ENCODE peak calls at places on chromosomes 2 and 18, in four cellular contexts. One of them, this sample, is unnamed.

GRCh38 chr2:109383505-109384307 is 230.1 kb downstream of the SEPTIN10 start:
- DNase-seq in CD4-positive, alpha-beta T cell: no peak
- DNase-seq in pancreas: no peak
- DNase-seq in Daoy: no peak
- DNase-seq in this sample: no peak

GRCh38 chr2:174577967-174578589 is 19.5 kb downstream of the WIPF1 start:
- DNase-seq in Daoy: peak
- DNase-seq in CD4-positive, alpha-beta T cell: no peak
- DNase-seq in pancreas: no peak
- DNase-seq in this sample: no peak

GRCh38 chr2:28565720-28566295 is 69.9 kb downstream of the PLB1 start:
- DNase-seq in Daoy: no peak
- DNase-seq in pancreas: no peak
- DNase-seq in CD4-positive, alpha-beta T cell: no peak
- DNase-seq in this sample: no peak

GRCh38 chr2:189609423-189609816 is 28.8 kb upstream of the SLC40A1 start:
- DNase-seq in CD4-positive, alpha-beta T cell: no peak
- DNase-seq in pancreas: no peak
- DNase-seq in Daoy: no peak
- DNase-seq in this sample: no peak

GRCh38 chr2:43853141-43854081 is 14.6 kb downstream of the ABCG8 start:
- DNase-seq in Daoy: no peak
- DNase-seq in pancreas: no peak
- DNase-seq in CD4-positive, alpha-beta T cell: no peak
- DNase-seq in this sample: no peak

GRCh38 chr2:179031731-179032408 is 18.1 kb downstream of the CCDC141 start:
- DNase-seq in CD4-positive, alpha-beta T cell: peak
- DNase-seq in pancreas: no peak
- DNase-seq in Daoy: no peak
- DNase-seq in this sample: no peak

GRCh38 chr2:153287109-153287801 is 191.3 kb downstream of the RPRM start:
- DNase-seq in Daoy: no peak
- DNase-seq in CD4-positive, alpha-beta T cell: no peak
- DNase-seq in pancreas: no peak
- DNase-seq in this sample: no peak

GRCh38 chr18:68489018-68489792 is 225.7 kb downstream of the TMX3 start:
- DNase-seq in CD4-positive, alpha-beta T cell: no peak
- DNase-seq in Daoy: no peak
- DNase-seq in pancreas: no peak
- DNase-seq in this sample: no peak

GRCh38 chr2:216717491-216717901 is 22.1 kb upstream of the IGFBP5 start:
- DNase-seq in CD4-positive, alpha-beta T cell: no peak
- DNase-seq in pancreas: no peak
- DNase-seq in Daoy: no peak
- DNase-seq in this sample: no peak

GRCh38 chr2:10258326-10258725 is 44.4 kb upstream of the HPCAL1 start:
- DNase-seq in CD4-positive, alpha-beta T cell: no peak
- DNase-seq in pancreas: no peak
- DNase-seq in Daoy: no peak
- DNase-seq in this sample: no peak

GRCh38 chr18:51235011-51235789 is 37.7 kb upstream of the MEX3C start:
- DNase-seq in CD4-positive, alpha-beta T cell: no peak
- DNase-seq in pancreas: no peak
- DNase-seq in Daoy: peak
- DNase-seq in this sample: no peak

GRCh38 chr2:46539327-46540276 is 60.2 kb downstream of the TMEM247 start:
- DNase-seq in CD4-positive, alpha-beta T cell: no peak
- DNase-seq in pancreas: no peak
- DNase-seq in Daoy: no peak
- DNase-seq in this sample: no peak

GRCh38 chr18:58202406-58202730 is 158.3 kb downstream of the NEDD4L start:
- DNase-seq in pancreas: no peak
- DNase-seq in Daoy: peak
- DNase-seq in CD4-positive, alpha-beta T cell: no peak
- DNase-seq in this sample: no peak

GRCh38 chr2:119605096-119605495 is 60.8 kb downstream of the CFAP221 start:
- DNase-seq in CD4-positive, alpha-beta T cell: no peak
- DNase-seq in Daoy: no peak
- DNase-seq in pancreas: no peak
- DNase-seq in this sample: no peak

GRCh38 chr18:10142056-10142455 is 228.2 kb downstream of the VAPA start:
- DNase-seq in Daoy: no peak
- DNase-seq in CD4-positive, alpha-beta T cell: no peak
- DNase-seq in pancreas: no peak
- DNase-seq in this sample: no peak

GRCh38 chr18:52339891-52340371 is at the start of gene DCC:
- DNase-seq in Daoy: no peak
- DNase-seq in pancreas: peak
- DNase-seq in CD4-positive, alpha-beta T cell: no peak
- DNase-seq in this sample: no peak

GRCh38 chr2:30300122-30300455 is 68.8 kb downstream of the LBH start:
- DNase-seq in CD4-positive, alpha-beta T cell: no peak
- DNase-seq in pancreas: no peak
- DNase-seq in Daoy: no peak
- DNase-seq in this sample: no peak

GRCh38 chr2:223488814-223489213 is 113.3 kb downstream of the SCG2 start:
- DNase-seq in Daoy: peak
- DNase-seq in pancreas: no peak
- DNase-seq in CD4-positive, alpha-beta T cell: no peak
- DNase-seq in this sample: no peak

GRCh38 chr2:62931536-62931935 is 119.1 kb upstream of the OTX1 start:
- DNase-seq in CD4-positive, alpha-beta T cell: no peak
- DNase-seq in pancreas: no peak
- DNase-seq in Daoy: no peak
- DNase-seq in this sample: no peak

GRCh38 chr18:67417864-67418523 is 98.5 kb downstream of the DSEL start:
- DNase-seq in CD4-positive, alpha-beta T cell: no peak
- DNase-seq in pancreas: no peak
- DNase-seq in Daoy: peak
- DNase-seq in this sample: no peak

GRCh38 chr18:22167471-22168151 is 1.8 kb upstream of the GATA6 start:
- DNase-seq in CD4-positive, alpha-beta T cell: no peak
- DNase-seq in pancreas: peak
- DNase-seq in Daoy: peak
- DNase-seq in this sample: no peak

GRCh38 chr2:191360918-191361317 is 115.7 kb downstream of the MYO1B start:
- DNase-seq in Daoy: no peak
- DNase-seq in pancreas: no peak
- DNase-seq in CD4-positive, alpha-beta T cell: no peak
- DNase-seq in this sample: no peak

GRCh38 chr2:42359894-42360483 is 1.0 kb downstream of the COX7A2L start:
- DNase-seq in pancreas: no peak
- DNase-seq in CD4-positive, alpha-beta T cell: no peak
- DNase-seq in Daoy: peak
- DNase-seq in this sample: no peak

GRCh38 chr2:187155472-187155871 is 292.6 kb downstream of the CALCRL start:
- DNase-seq in pancreas: no peak
- DNase-seq in CD4-positive, alpha-beta T cell: no peak
- DNase-seq in Daoy: no peak
- DNase-seq in this sample: no peak

GRCh38 chr2:207330912-207331311 is 165.2 kb upstream of the KLF7 start:
- DNase-seq in Daoy: peak
- DNase-seq in CD4-positive, alpha-beta T cell: no peak
- DNase-seq in pancreas: peak
- DNase-seq in this sample: peak

This sample was measured in omental fat pad.